ENCODE peak calls at places on chromosomes 1 and 21, in six cellular contexts. One of them, this sample, is unnamed.

GRCh38 chr1:59718989-59719360 is 95.8 kb upstream of the HOOK1 start:
- DNase-seq in A673: no peak
- DNase-seq in CD8-positive, alpha-beta memory T cell: no peak
- DNase-seq in GM23248: no peak
- DNase-seq in endothelial cell of umbilical vein: peak; percentile 63
- DNase-seq in Peyer's patch: no peak
- DNase-seq in this sample: no peak

GRCh38 chr1:46969014-46969619 is 27.8 kb upstream of the CYP4A11 start:
- DNase-seq in A673: no peak
- DNase-seq in Peyer's patch: no peak
- DNase-seq in CD8-positive, alpha-beta memory T cell: no peak
- DNase-seq in GM23248: no peak
- DNase-seq in endothelial cell of umbilical vein: no peak
- DNase-seq in this sample: no peak

GRCh38 chr1:205921559-205921887 is 21.7 kb downstream of the SLC26A9 start:
- DNase-seq in Peyer's patch: no peak
- DNase-seq in GM23248: no peak
- DNase-seq in endothelial cell of umbilical vein: no peak
- DNase-seq in A673: no peak
- DNase-seq in CD8-positive, alpha-beta memory T cell: no peak
- DNase-seq in this sample: no peak

GRCh38 chr1:2819831-2820730 is 18.6 kb upstream of the TTC34 start:
- DNase-seq in Peyer's patch: no peak
- DNase-seq in A673: no peak
- DNase-seq in endothelial cell of umbilical vein: no peak
- DNase-seq in CD8-positive, alpha-beta memory T cell: no peak
- DNase-seq in GM23248: no peak
- DNase-seq in this sample: no peak

GRCh38 chr1:179129702-179130473 is 48.0 kb downstream of the TOR3A start:
- DNase-seq in Peyer's patch: no peak
- DNase-seq in GM23248: peak; percentile 66
- DNase-seq in CD8-positive, alpha-beta memory T cell: no peak
- DNase-seq in endothelial cell of umbilical vein: peak; percentile 41
- DNase-seq in A673: no peak
- DNase-seq in this sample: peak; percentile 85

GRCh38 chr1:6582370-6582769 is 2.6 kb downstream of the ZBTB48 start:
- DNase-seq in endothelial cell of umbilical vein: no peak
- DNase-seq in A673: no peak
- DNase-seq in CD8-positive, alpha-beta memory T cell: no peak
- DNase-seq in Peyer's patch: peak; percentile 92
- DNase-seq in GM23248: no peak
- DNase-seq in this sample: no peak

GRCh38 chr1:39393645-39394044 is 97.8 kb upstream of the BMP8A start:
- DNase-seq in A673: no peak
- DNase-seq in CD8-positive, alpha-beta memory T cell: no peak
- DNase-seq in Peyer's patch: no peak
- DNase-seq in GM23248: no peak
- DNase-seq in endothelial cell of umbilical vein: no peak
- DNase-seq in this sample: no peak

GRCh38 chr1:5809207-5809788 is 182.9 kb downstream of the NPHP4 start:
- DNase-seq in Peyer's patch: no peak
- DNase-seq in endothelial cell of umbilical vein: no peak
- DNase-seq in GM23248: no peak
- DNase-seq in A673: no peak
- DNase-seq in CD8-positive, alpha-beta memory T cell: no peak
- DNase-seq in this sample: no peak

GRCh38 chr1:203692565-203693470 is 66.2 kb downstream of the ATP2B4 start:
- DNase-seq in endothelial cell of umbilical vein: peak; percentile 88
- DNase-seq in CD8-positive, alpha-beta memory T cell: no peak
- DNase-seq in A673: peak; percentile 34
- DNase-seq in GM23248: peak; percentile 97
- DNase-seq in Peyer's patch: peak; percentile 85
- DNase-seq in this sample: no peak

GRCh38 chr1:57401671-57402070 is 22.2 kb downstream of the DAB1 start:
- DNase-seq in endothelial cell of umbilical vein: no peak
- DNase-seq in Peyer's patch: no peak
- DNase-seq in GM23248: no peak
- DNase-seq in CD8-positive, alpha-beta memory T cell: no peak
- DNase-seq in A673: no peak
- DNase-seq in this sample: no peak

GRCh38 chr1:92907949-92908684 is 53.1 kb downstream of the DIPK1A start:
- DNase-seq in endothelial cell of umbilical vein: no peak
- DNase-seq in CD8-positive, alpha-beta memory T cell: no peak
- DNase-seq in A673: no peak
- DNase-seq in GM23248: peak; percentile 47
- DNase-seq in Peyer's patch: no peak
- DNase-seq in this sample: no peak

GRCh38 chr1:7644906-7645750 is 126.0 kb upstream of the VAMP3 start:
- DNase-seq in CD8-positive, alpha-beta memory T cell: no peak
- DNase-seq in Peyer's patch: peak; percentile 64
- DNase-seq in endothelial cell of umbilical vein: peak; percentile 45
- DNase-seq in A673: peak; percentile 51
- DNase-seq in GM23248: no peak
- DNase-seq in this sample: no peak

GRCh38 chr1:29202584-29203340 is 21.1 kb upstream of the SRSF4 start:
- DNase-seq in GM23248: peak; percentile 98
- DNase-seq in Peyer's patch: peak; percentile 97
- DNase-seq in endothelial cell of umbilical vein: peak; percentile 96
- DNase-seq in CD8-positive, alpha-beta memory T cell: peak; percentile 83
- DNase-seq in A673: peak; percentile 95
- DNase-seq in this sample: peak; percentile 81

GRCh38 chr1:235402457-235403200 is 35.4 kb downstream of the TBCE start:
- DNase-seq in A673: no peak
- DNase-seq in GM23248: no peak
- DNase-seq in endothelial cell of umbilical vein: peak; percentile 26
- DNase-seq in CD8-positive, alpha-beta memory T cell: no peak
- DNase-seq in Peyer's patch: no peak
- DNase-seq in this sample: no peak

GRCh38 chr21:44477712-44478111 is 22.4 kb downstream of the LRRC3 start:
- DNase-seq in GM23248: no peak
- DNase-seq in endothelial cell of umbilical vein: no peak
- DNase-seq in A673: no peak
- DNase-seq in CD8-positive, alpha-beta memory T cell: no peak
- DNase-seq in Peyer's patch: peak; percentile 32
- DNase-seq in this sample: no peak

GRCh38 chr1:205438213-205439158 is 16.6 kb upstream of the LEMD1 start:
- DNase-seq in Peyer's patch: peak; percentile 85
- DNase-seq in A673: peak; percentile 88
- DNase-seq in GM23248: peak; percentile 77
- DNase-seq in endothelial cell of umbilical vein: peak; percentile 65
- DNase-seq in CD8-positive, alpha-beta memory T cell: no peak
- DNase-seq in this sample: no peak

DNA sequence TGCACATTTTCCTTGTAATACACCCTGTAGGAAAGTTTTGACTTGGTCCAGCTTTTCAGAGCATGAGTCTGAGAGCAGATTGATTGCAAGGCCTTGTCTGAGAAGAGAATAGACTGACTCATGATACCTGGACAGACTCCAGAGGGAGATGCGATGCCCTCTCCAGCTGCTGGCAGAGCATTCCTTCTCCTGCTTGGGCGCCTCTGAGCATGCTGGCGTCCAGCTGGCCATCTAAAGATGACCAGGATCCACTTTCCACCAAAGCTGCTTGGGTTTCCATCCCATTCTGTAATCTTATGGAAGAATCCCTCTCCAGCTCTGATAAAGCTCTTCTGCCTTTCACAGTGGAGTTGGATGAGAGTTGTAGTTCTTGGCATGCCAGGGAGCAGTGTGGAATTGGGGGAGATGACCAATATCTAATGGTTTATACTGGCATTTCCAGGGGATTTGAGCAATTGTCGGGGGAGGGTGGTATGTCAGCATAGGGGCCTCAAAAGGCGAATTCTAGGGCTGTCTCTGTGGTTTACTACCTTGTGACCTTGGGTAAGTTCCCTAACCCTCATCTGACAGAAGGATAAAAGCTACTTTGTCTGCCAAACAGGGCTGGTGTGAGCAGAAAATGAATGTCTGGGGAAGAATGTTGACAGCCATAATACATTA is 19.5 kb downstream of the SZRD1 start:
- DNase-seq in Peyer's patch: no peak
- DNase-seq in GM23248: peak; percentile 94
- DNase-seq in CD8-positive, alpha-beta memory T cell: no peak
- DNase-seq in A673: no peak
- DNase-seq in endothelial cell of umbilical vein: peak; percentile 71
- DNase-seq in this sample: no peak
- H3K27ac ChIP-seq in Peyer's patch: no peak overlapping the region
- H3K27ac ChIP-seq in GM23248: peak overlapping the region; percentile 84
- H3K27ac ChIP-seq in CD8-positive, alpha-beta memory T cell: no peak overlapping the region
- H3K27ac ChIP-seq in A673: no peak overlapping the region
- H3K27ac ChIP-seq in endothelial cell of umbilical vein: no peak overlapping the region
- H3K27ac ChIP-seq in this sample: peak overlapping the region; percentile 61

GRCh38 chr1:217389895-217390294 is 241.0 kb downstream of the GPATCH2 start:
- DNase-seq in endothelial cell of umbilical vein: no peak
- DNase-seq in A673: no peak
- DNase-seq in GM23248: no peak
- DNase-seq in CD8-positive, alpha-beta memory T cell: no peak
- DNase-seq in Peyer's patch: no peak
- DNase-seq in this sample: no peak

GRCh38 chr1:217393901-217394300 is 237.0 kb downstream of the GPATCH2 start:
- DNase-seq in Peyer's patch: no peak
- DNase-seq in A673: no peak
- DNase-seq in GM23248: no peak
- DNase-seq in CD8-positive, alpha-beta memory T cell: no peak
- DNase-seq in endothelial cell of umbilical vein: no peak
- DNase-seq in this sample: no peak
- H3K4me3 ChIP-seq in Peyer's patch: no peak overlapping the region
- H3K4me3 ChIP-seq in A673: no peak overlapping the region
- H3K4me3 ChIP-seq in GM23248: no peak overlapping the region
- H3K4me3 ChIP-seq in CD8-positive, alpha-beta memory T cell: no peak overlapping the region
- H3K4me3 ChIP-seq in endothelial cell of umbilical vein: no peak overlapping the region
- H3K4me3 ChIP-seq in this sample: no peak overlapping the region

DNA sequence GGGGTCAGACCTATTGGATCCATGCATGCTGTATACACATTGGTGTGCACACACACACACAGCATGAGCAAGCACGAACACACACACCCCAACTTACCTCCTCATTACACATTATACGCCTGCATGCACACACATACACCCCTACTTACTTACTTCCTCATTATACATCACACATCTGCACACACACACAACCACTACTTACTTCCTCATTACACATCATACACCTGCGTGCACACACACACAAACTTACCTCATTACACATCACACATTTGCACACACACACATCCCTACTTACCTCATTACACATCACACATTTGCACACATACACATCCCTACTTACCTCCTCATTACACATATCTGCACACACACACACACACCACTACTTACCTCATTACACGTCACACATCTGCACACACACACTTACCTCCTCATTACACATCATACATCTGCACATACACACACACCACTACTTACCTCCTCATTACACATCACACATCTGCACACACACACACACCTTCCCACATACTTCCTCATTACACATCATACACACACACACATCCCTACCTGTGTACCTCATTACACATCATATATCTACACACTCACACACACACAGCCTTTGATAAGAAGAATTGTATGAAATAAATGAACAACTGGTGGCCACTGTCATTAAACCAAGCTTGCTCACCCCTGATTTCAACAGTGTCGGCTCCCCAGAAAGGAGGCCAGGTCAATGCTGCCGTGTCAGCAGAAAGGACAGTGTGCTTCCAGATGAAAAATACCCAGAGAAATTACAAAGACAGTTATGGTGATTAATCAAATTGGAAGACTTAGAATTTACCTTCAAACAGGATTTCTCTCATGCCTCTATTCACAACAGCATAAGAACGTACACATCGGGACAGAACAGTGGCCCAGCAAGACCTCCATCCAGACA is 117.8 kb downstream of the SETD4 start:
- DNase-seq in endothelial cell of umbilical vein: no peak
- DNase-seq in Peyer's patch: no peak
- DNase-seq in GM23248: no peak
- DNase-seq in A673: no peak
- DNase-seq in CD8-positive, alpha-beta memory T cell: no peak
- DNase-seq in this sample: no peak
- H3K4me1 ChIP-seq in endothelial cell of umbilical vein: no peaks in the 10 kb centered on the region
- H3K4me1 ChIP-seq in Peyer's patch: no peaks in the 10 kb centered on the region
- H3K4me1 ChIP-seq in GM23248: no peaks in the 10 kb centered on the region
- H3K4me1 ChIP-seq in A673: no peaks in the 10 kb centered on the region
- H3K4me1 ChIP-seq in CD8-positive, alpha-beta memory T cell: no peaks in the 10 kb centered on the region
- H3K4me1 ChIP-seq in this sample: no peaks in the 10 kb centered on the region

DNA sequence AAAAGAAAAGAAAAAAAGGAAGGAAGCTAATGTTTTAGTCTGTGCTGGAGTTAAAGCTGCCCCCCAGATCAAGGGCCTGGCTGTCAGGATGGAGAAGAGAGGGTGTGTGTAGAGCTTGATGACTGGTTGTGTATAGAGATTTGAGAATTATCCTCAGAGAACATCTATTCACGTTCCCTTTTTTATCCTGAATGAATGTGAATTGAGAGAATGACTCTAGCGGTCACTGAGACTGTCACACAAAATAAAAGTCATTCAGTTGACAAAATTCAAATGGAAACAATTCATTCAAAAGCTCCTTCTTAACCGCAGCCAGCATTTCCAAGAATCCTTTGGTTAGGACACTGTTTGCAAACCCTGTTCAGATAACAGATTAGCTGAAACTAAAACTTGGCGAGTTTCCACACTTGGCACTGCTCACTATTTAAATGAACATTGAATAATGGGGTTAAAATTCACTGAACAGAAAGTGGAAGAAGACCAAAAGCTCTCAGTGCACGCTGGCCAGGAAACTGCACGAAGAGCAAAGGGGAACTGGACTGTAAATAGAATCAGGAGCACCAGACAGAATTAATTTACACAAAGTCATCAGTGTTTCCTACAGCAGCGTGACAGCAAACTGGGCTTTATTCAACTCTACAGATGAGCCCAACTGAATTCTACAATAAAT is 13.6 kb upstream of the FAM89A start:
- DNase-seq in CD8-positive, alpha-beta memory T cell: no peak
- DNase-seq in A673: peak; percentile 30
- DNase-seq in Peyer's patch: peak; percentile 53
- DNase-seq in GM23248: no peak
- DNase-seq in endothelial cell of umbilical vein: peak; percentile 75
- DNase-seq in this sample: no peak
- H3K27ac ChIP-seq in CD8-positive, alpha-beta memory T cell: no peak overlapping the region
- H3K27ac ChIP-seq in A673: no peak overlapping the region
- H3K27ac ChIP-seq in Peyer's patch: no peak overlapping the region
- H3K27ac ChIP-seq in GM23248: no peak overlapping the region
- H3K27ac ChIP-seq in endothelial cell of umbilical vein: no peak overlapping the region
- H3K27ac ChIP-seq in this sample: no peak overlapping the region